ENCODE peak calls at places on chromosomes 7 and 10, in seven cellular contexts. Y is A549, O is astrocyte of the spinal cord, M is right cardiac atrium, Z is mesendoderm, H is AG04449, E is IMR-90. A is an unnamed sample.
A peak's percentile ranks its signal among the peaks of the same experiment; 100 is the strongest.

GRCh38 chr10:58104419-58104818 is 163.3 kb downstream of the IPMK start:
- DNase-seq in Y (no peak), O (peak; percentile 85), M (peak; percentile 17), Z (no peak), H (no peak), E (no peak), A (peak; percentile 45)

GRCh38 chr7:76303829-76304505 is 1.5 kb downstream of the HSPB1 start:
- DNase-seq in Y (no peak), O (peak; percentile 30), M (no peak), Z (no peak), H (no peak), E (peak; percentile 50), A (no peak)

GRCh38 chr10:122404576-122404975 is 30.1 kb downstream of the PLEKHA1 start:
- DNase-seq in Y (no peak), O (no peak), M (no peak), Z (no peak), H (no peak), E (no peak), A (no peak)

GRCh38 chr7:85554294-85554877 is 367.5 kb upstream of the SEMA3D start:
- DNase-seq in Y (peak; percentile 0), O (peak; percentile 80), M (no peak), Z (peak; percentile 67), H (peak; percentile 49), E (peak; percentile 82), A (peak; percentile 32)

GRCh38 chr10:60281331-60281730 is 108.3 kb downstream of the ANK3 start:
- DNase-seq in Y (no peak), O (peak; percentile 79), M (no peak), Z (no peak), H (no peak), E (peak; percentile 80), A (no peak)

GRCh38 chr7:1765336-1765735 is 95.3 kb downstream of the ELFN1 start:
- DNase-seq in Y (no peak), O (no peak), M (no peak), Z (no peak), H (no peak), E (no peak), A (no peak)

GRCh38 chr10:12420530-12421117 is 71.3 kb downstream of the CAMK1D start:
- DNase-seq in Y (no peak), O (no peak), M (no peak), Z (no peak), H (no peak), E (no peak), A (no peak)

GRCh38 chr7:31443457-31443856 is 70.4 kb upstream of the ITPRID1 start:
- DNase-seq in Y (peak; percentile 60), O (peak; percentile 55), M (no peak), Z (peak; percentile 91), H (peak; percentile 7), E (peak; percentile 45), A (no peak)

GRCh38 chr10:23194966-23195845 is 3.1 kb downstream of the PTF1A start:
- DNase-seq in Y (no peak), O (no peak), M (no peak), Z (no peak), H (no peak), E (no peak), A (no peak)

GRCh38 chr10:55232553-55232952 is 431.5 kb upstream of the PCDH15 start:
- DNase-seq in Y (no peak), O (no peak), M (no peak), Z (no peak), H (no peak), E (no peak), A (no peak)

GRCh38 chr7:1271656-1272055 is 39.0 kb downstream of the UNCX start:
- DNase-seq in Y (no peak), O (no peak), M (peak; percentile 2), Z (no peak), H (no peak), E (no peak), A (no peak)

GRCh38 chr7:41010418-41010817 is 692.5 kb downstream of the INHBA start:
- DNase-seq in Y (no peak), O (no peak), M (no peak), Z (no peak), H (no peak), E (peak; percentile 10), A (no peak)

GRCh38 chr7:110557-111232 is 81.7 kb upstream of the FAM20C start:
- DNase-seq in Y (no peak), O (no peak), M (no peak), Z (no peak), H (no peak), E (no peak), A (no peak)

GRCh38 chr7:28052933-28053332 is 127.7 kb downstream of the JAZF1 start:
- DNase-seq in Y (no peak), O (no peak), M (no peak), Z (no peak), H (no peak), E (peak; percentile 82), A (no peak)

GRCh38 chr7:111094387-111094786 is 3.5 kb downstream of the LRRN3 start:
- DNase-seq in Y (no peak), O (no peak), M (no peak), Z (no peak), H (no peak), E (no peak), A (no peak)

GRCh38 chr7:149467321-149467859 is 6.5 kb upstream of the ZNF777 start:
- DNase-seq in Y (no peak), O (no peak), M (no peak), Z (no peak), H (no peak), E (no peak), A (no peak)

GRCh38 chr10:124626759-124627380 is 117.3 kb downstream of the FAM53B start:
- DNase-seq in Y (no peak), O (no peak), M (no peak), Z (no peak), H (no peak), E (no peak), A (no peak)

GRCh38 chr7:74262639-74263398 is 8.6 kb upstream of the RFC2 start:
- DNase-seq in Y (no peak), O (no peak), M (no peak), Z (no peak), H (no peak), E (no peak), A (no peak)

GRCh38 chr7:77409739-77410545 is 6.2 kb downstream of the GSAP start:
- DNase-seq in Y (no peak), O (peak; percentile 72), M (no peak), Z (no peak), H (peak; percentile 75), E (peak; percentile 87), A (peak; percentile 95)

GRCh38 chr7:156895024-156895780 is 2.2 kb upstream of the LMBR1 start:
- DNase-seq in Y (no peak), O (no peak), M (no peak), Z (no peak), H (no peak), E (no peak), A (no peak)

GRCh38 chr7:97871659-97872024 is 566 bp downstream of the ASNS start:
- DNase-seq in Y (no peak), O (no peak), M (no peak), Z (peak; percentile 65), H (no peak), E (no peak), A (no peak)

GRCh38 chr10:104333037-104333727 is 5.1 kb downstream of the ITPRIP start:
- DNase-seq in Y (no peak), O (peak; percentile 43), M (no peak), Z (peak; percentile 76), H (no peak), E (no peak), A (no peak)

GRCh38 chr10:104333728-104334373 is 4.4 kb downstream of the ITPRIP start:
- DNase-seq in Y (no peak), O (peak; percentile 18), M (no peak), Z (no peak), H (no peak), E (no peak), A (no peak)

GRCh38 chr10:104334561-104334960 is 3.7 kb downstream of the ITPRIP start:
- DNase-seq in Y (no peak), O (no peak), M (no peak), Z (no peak), H (no peak), E (no peak), A (no peak)

GRCh38 chr10:104336829-104337526 is 1.3 kb downstream of the ITPRIP start:
- DNase-seq in Y (no peak), O (peak; percentile 81), M (no peak), Z (peak; percentile 86), H (no peak), E (peak; percentile 80), A (no peak)

GRCh38 chr10:104334965-104335650 is 3.2 kb downstream of the ITPRIP start:
- DNase-seq in Y (no peak), O (peak; percentile 20), M (no peak), Z (no peak), H (no peak), E (no peak), A (no peak)
- H3K4me3 ChIP-seq in Y (no peak overlapping the region), O (no peak overlapping the region), M (peak overlapping the region; percentile 91), Z (no peak overlapping the region), H (no peak overlapping the region), E (no peak overlapping the region), A (peak overlapping the region; percentile 91)

DNA sequence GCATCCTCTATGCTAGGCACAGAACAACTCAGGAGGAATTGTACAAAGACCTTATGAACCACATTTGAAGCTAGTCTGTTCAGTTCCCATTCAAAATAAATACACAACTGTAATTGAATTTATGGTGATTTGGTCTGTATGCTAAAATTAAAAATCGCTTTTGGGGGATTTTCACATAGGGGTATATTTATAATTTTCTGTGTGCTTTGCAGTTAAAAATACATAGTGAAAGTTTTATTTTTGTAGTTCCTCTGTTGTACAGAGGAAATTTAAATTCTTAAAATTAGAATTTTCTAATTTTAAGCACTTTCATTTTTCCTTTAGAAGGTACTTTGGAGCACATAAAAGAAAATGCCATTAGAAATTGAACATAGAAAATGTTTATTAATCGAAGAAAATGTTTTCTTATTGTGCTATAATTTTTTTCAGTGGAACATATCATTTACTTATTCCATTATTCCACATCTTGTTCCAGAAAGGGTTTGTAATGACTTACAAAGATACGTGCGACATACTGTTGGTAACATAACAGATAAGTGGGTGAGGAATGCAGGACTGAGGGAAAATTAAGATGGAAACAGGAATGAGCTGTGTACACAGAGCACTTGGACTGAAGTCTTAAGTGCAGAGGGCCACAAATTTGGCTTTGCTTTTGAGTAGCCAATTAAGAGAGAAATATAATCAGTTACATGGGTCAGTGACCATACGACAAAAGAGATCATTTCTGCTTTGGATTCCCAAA is 7.0 kb downstream of the RABGEF1 start:
- DNase-seq in Y (no peak), O (no peak), M (no peak), Z (no peak), H (no peak), E (no peak), A (no peak)
- H3K4me3 ChIP-seq in Y (no peak overlapping the region), O (no peak overlapping the region), M (no peak overlapping the region), Z (no peak overlapping the region), H (no peak overlapping the region), E (no peak overlapping the region), A (no peak overlapping the region)

GRCh38 chr10:43078175-43078985 is 1.5 kb downstream of the RET start:
- DNase-seq in Y (no peak), O (no peak), M (no peak), Z (no peak), H (no peak), E (no peak), A (no peak)
- H3K4me3 ChIP-seq in Y (no peak overlapping the region), O (no peak overlapping the region), M (no peak overlapping the region), Z (no peak overlapping the region), H (no peak overlapping the region), E (no peak overlapping the region), A (no peak overlapping the region)

DNA sequence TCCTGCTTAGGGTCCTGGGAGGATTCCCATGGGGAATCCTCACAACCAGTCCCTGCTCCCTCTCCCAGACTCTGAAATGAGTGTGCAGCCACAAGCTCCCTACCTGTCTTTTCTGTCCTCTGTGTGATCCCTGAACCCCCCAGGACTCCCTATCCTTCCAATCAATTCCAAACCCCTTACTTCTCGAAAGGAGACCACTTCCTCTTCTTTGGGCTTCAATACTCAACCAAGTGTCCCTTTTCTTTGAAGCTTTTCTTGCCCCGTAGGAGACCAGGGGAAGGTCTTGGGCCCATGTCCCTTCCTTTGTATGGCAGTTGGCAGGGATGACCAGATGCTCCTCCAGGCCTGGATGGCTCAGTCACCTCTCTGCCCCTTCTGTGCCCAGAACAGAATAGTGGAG is 1.7 kb downstream of the AEBP1 start:
- DNase-seq in Y (no peak), O (no peak), M (peak; percentile 6), Z (no peak), H (no peak), E (no peak), A (no peak)
- H3K4me3 ChIP-seq in Y (no peak overlapping the region), O (peak overlapping the region; percentile 60), M (no peak overlapping the region), Z (no peak overlapping the region), H (peak overlapping the region; percentile 75), E (no peak overlapping the region), A (peak overlapping the region; percentile 58)

A was measured in skeletal muscle cell.